ENCODE peak calls at places on chromosome 2, in five cellular contexts. V, Q, U, E and K are unnamed samples.

GRCh38 chr2:151614606-151615306 is 119.5 kb downstream of the NEB start:
- DNase-seq in V (no peak), Q (no peak), U (no peak), E (no peak), K (no peak)

GRCh38 chr2:205965707-205966106 is 120.3 kb downstream of the INO80D start:
- DNase-seq in V (no peak), Q (no peak), U (no peak), E (no peak), K (no peak)

GRCh38 chr2:216618785-216619184 is 14.4 kb upstream of the IGFBP2 start:
- DNase-seq in V (no peak), Q (no peak), U (no peak), E (no peak), K (no peak)

GRCh38 chr2:175805442-175806114 is 196.5 kb downstream of the LNPK start:
- DNase-seq in V (no peak), Q (no peak), U (no peak), E (no peak), K (no peak)

GRCh38 chr2:40403233-40403841 is 48.6 kb downstream of the SLC8A1 start:
- DNase-seq in V (peak; percentile 85), Q (no peak), U (peak; percentile 54), E (no peak), K (peak; percentile 81)

GRCh38 chr2:63049291-63050185 is 1.1 kb upstream of the OTX1 start:
- DNase-seq in V (no peak), Q (no peak), U (no peak), E (no peak), K (no peak)

GRCh38 chr2:240916571-240917008 is 10.5 kb downstream of the CROCC2 start:
- DNase-seq in V (peak; percentile 95), Q (peak; percentile 34), U (peak; percentile 84), E (no peak), K (peak; percentile 23)

GRCh38 chr2:55986001-55986400 is 62.4 kb upstream of the EFEMP1 start:
- DNase-seq in V (no peak), Q (no peak), U (no peak), E (no peak), K (no peak)

GRCh38 chr2:239299218-239299939 is 101.4 kb downstream of the HDAC4 start:
- DNase-seq in V (no peak), Q (no peak), U (no peak), E (no peak), K (no peak)

GRCh38 chr2:183123117-183123958 is 905 bp upstream of the NUP35 start:
- DNase-seq in V (peak; percentile 11), Q (no peak), U (no peak), E (no peak), K (no peak)

GRCh38 chr2:20415511-20415918 is 31.4 kb upstream of the RHOB start:
- DNase-seq in V (no peak), Q (no peak), U (no peak), E (no peak), K (no peak)

GRCh38 chr2:30252723-30253688 is 21.7 kb downstream of the LBH start:
- DNase-seq in V (peak; percentile 50), Q (no peak), U (peak; percentile 50), E (peak; percentile 25), K (no peak)

GRCh38 chr2:64298161-64298560 is 153.9 kb upstream of the PELI1 start:
- DNase-seq in V (no peak), Q (no peak), U (no peak), E (no peak), K (no peak)

GRCh38 chr2:45631319-45631718 is 20.2 kb upstream of the PRKCE start:
- DNase-seq in V (no peak), Q (no peak), U (no peak), E (no peak), K (no peak)

GRCh38 chr2:66573866-66574265 is 138.9 kb downstream of the MEIS1 start:
- DNase-seq in V (no peak), Q (no peak), U (no peak), E (no peak), K (no peak)

GRCh38 chr2:112577756-112578155 is 6.7 kb upstream of the CHCHD5 start:
- DNase-seq in V (peak; percentile 14), Q (no peak), U (no peak), E (no peak), K (no peak)

GRCh38 chr2:240121675-240122074 is 14.4 kb downstream of the COPS9 start:
- DNase-seq in V (no peak), Q (no peak), U (no peak), E (no peak), K (no peak)

GRCh38 chr2:175393851-175394250 is 212.3 kb upstream of the ATP5MC3 start:
- DNase-seq in V (no peak), Q (no peak), U (no peak), E (no peak), K (no peak)

GRCh38 chr2:207434903-207435302 is 94.9 kb upstream of the CREB1 start:
- DNase-seq in V (no peak), Q (no peak), U (no peak), E (no peak), K (no peak)

GRCh38 chr2:57776916-57777315 is 269.7 kb upstream of the VRK2 start:
- DNase-seq in V (no peak), Q (no peak), U (no peak), E (no peak), K (no peak)

GRCh38 chr2:157216421-157216965 is 41.0 kb upstream of the GALNT5 start:
- DNase-seq in V (no peak), Q (no peak), U (no peak), E (no peak), K (no peak)

GRCh38 chr2:767440-767839 is 90.2 kb upstream of the TMEM18 start:
- DNase-seq in V (no peak), Q (no peak), U (no peak), E (no peak), K (no peak)

GRCh38 chr2:43737097-43737854 is 36.6 kb upstream of the DYNC2LI1 start:
- DNase-seq in V (peak; percentile 67), Q (no peak), U (no peak), E (no peak), K (peak; percentile 82)

GRCh38 chr2:64945973-64946736 is 43.0 kb upstream of the SLC1A4 start:
- DNase-seq in V (no peak), Q (no peak), U (no peak), E (peak; percentile 87), K (no peak)

GRCh38 chr2:156115338-156115737 is 217.2 kb downstream of the NR4A2 start:
- DNase-seq in V (no peak), Q (no peak), U (no peak), E (no peak), K (no peak)

GRCh38 chr2:170115501-170116229 is 62.3 kb upstream of the MYO3B start:
- DNase-seq in V (no peak), Q (no peak), U (no peak), E (no peak), K (no peak)

GRCh38 chr2:23456881-23457760 is 72.1 kb downstream of the KLHL29 start:
- DNase-seq in V (peak; percentile 64), Q (no peak), U (no peak), E (no peak), K (no peak)

GRCh38 chr2:23015651-23016050 is 369.3 kb upstream of the KLHL29 start:
- DNase-seq in V (no peak), Q (no peak), U (no peak), E (no peak), K (no peak)

GRCh38 chr2:238709324-238709723 is 138.6 kb upstream of the TWIST2 start:
- DNase-seq in V (no peak), Q (no peak), U (no peak), E (no peak), K (no peak)

GRCh38 chr2:33197198-33197938 is 250.6 kb downstream of the LTBP1 start:
- DNase-seq in V (no peak), Q (no peak), U (no peak), E (no peak), K (no peak)

GRCh38 chr2:134140251-134140661 is 113.6 kb upstream of the MGAT5 start:
- DNase-seq in V (no peak), Q (no peak), U (no peak), E (no peak), K (no peak)

GRCh38 chr2:223488814-223489213 is 113.3 kb downstream of the SCG2 start:
- DNase-seq in V (peak; percentile 54), Q (no peak), U (no peak), E (no peak), K (no peak)

GRCh38 chr2:173797586-173798263 is 167.4 kb downstream of the SP3 start:
- DNase-seq in V (no peak), Q (no peak), U (no peak), E (no peak), K (no peak)

GRCh38 chr2:136117909-136118818 is at the start of gene CXCR4:
- DNase-seq in V (no peak), Q (peak; percentile 50), U (no peak), E (no peak), K (no peak)

GRCh38 chr2:160493227-160494028 is at the start of gene RBMS1:
- DNase-seq in V (peak; percentile 38), Q (peak; percentile 34), U (no peak), E (peak; percentile 25), K (no peak)

GRCh38 chr2:17272170-17272569 is 246.1 kb downstream of the RAD51AP2 start:
- DNase-seq in V (no peak), Q (no peak), U (no peak), E (no peak), K (no peak)

GRCh38 chr2:190843874-190844699 is 36.5 kb upstream of the GLS start:
- DNase-seq in V (no peak), Q (no peak), U (no peak), E (no peak), K (no peak)